ENCODE peak calls at places on chromosomes 1 and 21, in seven cellular contexts. U, E, L, Y, V, D and A are unnamed samples.

GRCh38 chr1:113452921-113453770 is 62.8 kb downstream of the MAGI3 start:
- DNase-seq in U (peak), E (no peak), L (no peak), Y (peak), V (no peak), D (peak), A (peak)

GRCh38 chr21:29074007-29074376 is 544 bp upstream of the CCT8 start:
- DNase-seq in U (no peak), E (no peak), L (no peak), Y (no peak), V (no peak), D (no peak), A (no peak)

GRCh38 chr1:83512371-83513004 is 486.4 kb downstream of the TTLL7 start:
- DNase-seq in U (no peak), E (no peak), L (no peak), Y (peak), V (no peak), D (no peak), A (no peak)

GRCh38 chr1:240337795-240338194 is 246.1 kb downstream of the FMN2 start:
- DNase-seq in U (no peak), E (no peak), L (no peak), Y (no peak), V (no peak), D (no peak), A (peak)

GRCh38 chr1:11492235-11492634 is 13.3 kb downstream of the DISP3 start:
- DNase-seq in U (no peak), E (no peak), L (no peak), Y (no peak), V (peak), D (no peak), A (no peak)

GRCh38 chr1:231184891-231185290 is 23.0 kb downstream of the TRIM67 start:
- DNase-seq in U (no peak), E (no peak), L (no peak), Y (no peak), V (no peak), D (no peak), A (no peak)

GRCh38 chr1:205570173-205570501 is 61.7 kb downstream of the ELK4 start:
- DNase-seq in U (peak), E (no peak), L (no peak), Y (no peak), V (no peak), D (no peak), A (no peak)

GRCh38 chr1:209674957-209675566 is at the start of gene G0S2:
- DNase-seq in U (peak), E (no peak), L (peak), Y (peak), V (peak), D (no peak), A (peak)

GRCh38 chr21:45427331-45428271 is 22.6 kb downstream of the COL18A1 start:
- DNase-seq in U (peak), E (peak), L (no peak), Y (peak), V (no peak), D (no peak), A (no peak)

GRCh38 chr1:58754683-58755467 is 29.0 kb downstream of the JUN start:
- DNase-seq in U (no peak), E (no peak), L (peak), Y (no peak), V (no peak), D (no peak), A (no peak)

GRCh38 chr1:218772575-218772974 is 401.1 kb upstream of the LYPLAL1 start:
- DNase-seq in U (no peak), E (no peak), L (no peak), Y (no peak), V (no peak), D (no peak), A (peak)

GRCh38 chr1:52603301-52603675 is 1.1 kb downstream of the GPX7 start:
- DNase-seq in U (no peak), E (no peak), L (no peak), Y (no peak), V (no peak), D (no peak), A (no peak)

GRCh38 chr1:25869909-25870606 is 5.5 kb downstream of the PAQR7 start:
- DNase-seq in U (no peak), E (no peak), L (no peak), Y (peak), V (no peak), D (no peak), A (no peak)
- H3K27ac ChIP-seq in U (peak), E (no peak), L (no peak), Y (no peak), V (no peak), D (no peak), A (no peak)

DNA sequence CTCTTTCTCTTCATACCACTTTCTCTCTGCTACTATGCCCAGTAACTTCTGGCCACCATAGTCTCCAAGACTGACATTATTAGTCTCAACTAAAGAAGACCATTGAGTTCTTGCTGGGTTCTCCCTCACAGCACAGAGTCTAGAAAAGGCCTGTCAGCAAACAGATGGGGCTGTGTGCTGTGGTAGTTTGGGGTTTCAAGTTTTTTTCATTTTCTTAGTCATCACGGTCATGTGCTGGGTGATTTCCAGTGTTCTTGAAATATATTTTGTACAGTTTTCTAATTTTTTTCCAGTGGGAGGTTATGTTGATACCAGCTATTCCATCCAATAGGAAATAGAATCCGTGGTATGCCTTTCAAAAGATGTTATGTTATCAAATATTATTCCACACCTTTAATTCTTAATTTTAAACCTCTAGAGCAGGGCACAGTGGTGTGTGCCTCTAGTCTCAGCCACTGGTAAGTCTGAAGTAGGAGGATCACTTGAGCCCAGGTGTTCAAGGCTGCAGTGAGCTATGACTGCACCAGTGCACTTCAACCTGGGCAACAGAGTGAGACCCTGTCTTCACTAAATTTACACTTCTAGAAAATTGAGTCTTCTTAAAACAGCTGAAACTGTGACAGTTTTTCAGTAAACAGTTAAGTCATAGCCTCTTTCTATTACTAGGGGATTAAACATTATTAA is 8.3 kb downstream of the CFHR2 start:
- DNase-seq in U (no peak), E (no peak), L (no peak), Y (no peak), V (no peak), D (no peak), A (no peak)
- H3K4me3 ChIP-seq in U (no peak), E (no peak), L (no peak), Y (no peak), V (no peak), D (no peak), A (no peak)

DNA sequence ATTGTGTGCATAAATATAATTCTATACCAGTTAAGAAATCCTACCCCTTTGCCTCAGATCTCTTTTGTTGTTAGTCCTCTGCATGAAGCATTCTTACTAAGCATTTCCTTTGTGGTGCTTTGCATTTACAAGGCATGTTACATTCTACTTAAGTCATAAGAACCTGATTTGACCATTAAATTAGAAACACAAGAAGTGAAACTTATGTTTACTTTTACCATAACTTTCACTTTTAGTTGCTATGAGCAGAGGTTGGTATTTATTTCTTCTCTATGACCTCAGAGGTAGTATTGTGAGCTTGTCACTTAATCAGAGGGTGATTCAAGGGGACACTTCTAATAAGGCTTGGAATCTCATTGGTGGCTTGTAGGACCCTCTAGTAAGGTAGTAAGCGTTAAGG is 9.0 kb downstream of the FAM20B start:
- DNase-seq in U (no peak), E (no peak), L (no peak), Y (no peak), V (no peak), D (peak), A (no peak)
- H3K27ac ChIP-seq in U (peak), E (peak), L (no peak), Y (peak), V (no peak), D (peak), A (no peak)

GRCh38 chr21:38434913-38435533 is 63.3 kb downstream of the ERG start:
- DNase-seq in U (no peak), E (no peak), L (no peak), Y (no peak), V (no peak), D (no peak), A (peak)
- H3K4me3 ChIP-seq in U (peak), E (peak), L (no peak), Y (no peak), V (no peak), D (no peak), A (no peak)

GRCh38 chr1:85609976-85610375 is 29.4 kb downstream of the CCN1 start:
- DNase-seq in U (no peak), E (no peak), L (no peak), Y (no peak), V (no peak), D (no peak), A (no peak)

GRCh38 chr1:85611390-85611789 is 30.8 kb downstream of the CCN1 start:
- DNase-seq in U (no peak), E (peak), L (no peak), Y (no peak), V (no peak), D (no peak), A (no peak)

GRCh38 chr1:85615536-85615935 is 35.0 kb downstream of the CCN1 start:
- DNase-seq in U (no peak), E (no peak), L (no peak), Y (no peak), V (no peak), D (no peak), A (no peak)

GRCh38 chr1:85611856-85612255 is 31.3 kb downstream of the CCN1 start:
- DNase-seq in U (peak), E (peak), L (peak), Y (no peak), V (no peak), D (no peak), A (peak)

GRCh38 chr1:85612704-85613361 is 32.3 kb downstream of the CCN1 start:
- DNase-seq in U (no peak), E (peak), L (no peak), Y (peak), V (no peak), D (no peak), A (peak)
- H3K27ac ChIP-seq in U (peak), E (peak), L (peak), Y (peak), V (no peak), D (no peak), A (peak)

DNA sequence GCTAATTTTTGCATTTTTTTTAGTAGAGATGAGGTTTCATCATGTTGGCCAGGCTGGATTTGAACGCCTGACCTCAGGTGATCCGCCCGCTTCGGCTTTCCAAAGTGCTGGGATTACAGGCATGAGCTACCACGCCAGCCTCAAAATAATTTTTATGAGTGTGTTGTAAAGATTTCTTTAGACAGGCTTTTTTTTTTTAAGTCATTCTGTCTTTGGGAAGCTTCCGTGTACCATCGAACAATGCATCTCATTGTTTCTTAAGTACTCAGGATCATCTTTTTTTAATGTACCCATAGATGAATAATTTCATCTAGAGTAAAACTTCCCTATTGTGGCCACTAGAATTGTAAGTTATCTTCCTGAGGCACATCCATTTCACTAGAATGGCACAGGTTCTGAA is 19.6 kb upstream of the SDC3 start:
- DNase-seq in U (no peak), E (no peak), L (no peak), Y (no peak), V (no peak), D (no peak), A (no peak)
- H3K4me3 ChIP-seq in U (no peak), E (no peak), L (no peak), Y (no peak), V (no peak), D (no peak), A (no peak)